ENCODE peak calls at places on chromosomes 3 and 15, in ten cellular contexts. V is lower lobe of right lung; T is sigmoid colon; F is breast epithelium; L is hepatocyte; W is right lobe of liver; X is CD8-positive, alpha-beta T cell; U is endothelial cell of umbilical vein; M is BE2C; D is esophagus squamous epithelium. K is an unnamed sample. For H3K4me1, H3K9me3 and H3K36me3, the result is how much of the 10 kb centered on the place peaks cover.

GRCh38 chr3:158846803-158847465 is 45.1 kb downstream of the MFSD1 start:
- DNase-seq in M (no peak), D (no peak), T (no peak), W (no peak), F (no peak), X (no peak), V (no peak), L (no peak), U (no peak), K (no peak)

GRCh38 chr15:31049122-31049521 is 52.4 kb downstream of the TRPM1 start:
- DNase-seq in X (no peak), V (no peak), T (no peak), L (no peak), W (no peak), M (no peak), U (no peak), F (no peak), D (no peak), K (no peak)

GRCh38 chr3:122258757-122259371 is 66.2 kb upstream of the CSTA start:
- DNase-seq in U (peak), T (no peak), W (peak), V (peak), L (peak), X (peak), M (peak), D (peak), F (peak), K (peak)

GRCh38 chr3:113211370-113212154 is at the start of gene BOC:
- DNase-seq in V (peak), M (peak), D (no peak), L (peak), W (no peak), T (peak), X (no peak), U (peak), F (no peak), K (peak)

GRCh38 chr3:63954182-63954581 is 42.0 kb upstream of the SCAANT1 start:
- DNase-seq in M (no peak), W (no peak), X (no peak), F (no peak), V (no peak), T (no peak), L (no peak), U (no peak), D (no peak), K (no peak)

GRCh38 chr3:90010341-90010740 is 902.9 kb downstream of the EPHA3 start:
- DNase-seq in X (no peak), W (no peak), V (no peak), F (no peak), T (no peak), U (no peak), D (no peak), L (no peak), M (no peak), K (peak)

GRCh38 chr3:173411288-173412064 is 13.9 kb downstream of the NLGN1 start:
- DNase-seq in T (no peak), D (no peak), X (no peak), F (no peak), U (peak), M (peak), W (no peak), L (peak), V (peak), K (peak)

GRCh38 chr3:115475178-115476041 is 147.9 kb upstream of the GAP43 start:
- DNase-seq in U (no peak), V (no peak), X (no peak), D (no peak), M (no peak), F (no peak), L (no peak), T (no peak), W (no peak), K (no peak)

GRCh38 chr3:69997486-69998307 is 1.8 kb upstream of the SAMMSON start:
- DNase-seq in X (no peak), T (no peak), W (no peak), V (no peak), F (no peak), L (no peak), D (no peak), M (peak), U (no peak), K (peak)

GRCh38 chr15:82139823-82140268 is 94.0 kb upstream of the MEX3B start:
- DNase-seq in M (no peak), W (no peak), F (no peak), V (no peak), T (no peak), U (peak), D (no peak), L (peak), X (no peak), K (peak)

GRCh38 chr3:196186661-196187573 is 24.3 kb downstream of the ZDHHC19 start:
- DNase-seq in U (no peak), X (no peak), T (no peak), F (no peak), M (peak), D (no peak), V (no peak), L (no peak), W (no peak), K (peak)

GRCh38 chr15:98561169-98561941 is 87.0 kb upstream of the IGF1R start:
- DNase-seq in U (no peak), D (no peak), T (no peak), M (no peak), L (no peak), W (no peak), X (no peak), F (no peak), V (no peak), K (no peak)

GRCh38 chr3:50319872-50320625 is 2.5 kb downstream of the HYAL2 start:
- DNase-seq in W (no peak), L (no peak), X (no peak), T (no peak), U (peak), M (no peak), D (no peak), V (no peak), F (no peak), K (no peak)

GRCh38 chr3:77014236-77014635 is 25.7 kb upstream of the ROBO2 start:
- DNase-seq in L (no peak), F (no peak), U (no peak), M (no peak), W (no peak), T (no peak), V (no peak), X (no peak), D (no peak), K (no peak)

GRCh38 chr15:66252411-66253295 is 897 bp downstream of the MEGF11 start:
- DNase-seq in X (peak), U (peak), F (no peak), T (peak), W (peak), D (no peak), V (peak), L (peak), M (peak), K (peak)

GRCh38 chr15:81752149-81752942 is 293.5 kb downstream of the MEX3B start:
- DNase-seq in X (no peak), W (peak), D (no peak), T (peak), L (peak), V (no peak), U (peak), F (peak), M (peak), K (peak)

DNA sequence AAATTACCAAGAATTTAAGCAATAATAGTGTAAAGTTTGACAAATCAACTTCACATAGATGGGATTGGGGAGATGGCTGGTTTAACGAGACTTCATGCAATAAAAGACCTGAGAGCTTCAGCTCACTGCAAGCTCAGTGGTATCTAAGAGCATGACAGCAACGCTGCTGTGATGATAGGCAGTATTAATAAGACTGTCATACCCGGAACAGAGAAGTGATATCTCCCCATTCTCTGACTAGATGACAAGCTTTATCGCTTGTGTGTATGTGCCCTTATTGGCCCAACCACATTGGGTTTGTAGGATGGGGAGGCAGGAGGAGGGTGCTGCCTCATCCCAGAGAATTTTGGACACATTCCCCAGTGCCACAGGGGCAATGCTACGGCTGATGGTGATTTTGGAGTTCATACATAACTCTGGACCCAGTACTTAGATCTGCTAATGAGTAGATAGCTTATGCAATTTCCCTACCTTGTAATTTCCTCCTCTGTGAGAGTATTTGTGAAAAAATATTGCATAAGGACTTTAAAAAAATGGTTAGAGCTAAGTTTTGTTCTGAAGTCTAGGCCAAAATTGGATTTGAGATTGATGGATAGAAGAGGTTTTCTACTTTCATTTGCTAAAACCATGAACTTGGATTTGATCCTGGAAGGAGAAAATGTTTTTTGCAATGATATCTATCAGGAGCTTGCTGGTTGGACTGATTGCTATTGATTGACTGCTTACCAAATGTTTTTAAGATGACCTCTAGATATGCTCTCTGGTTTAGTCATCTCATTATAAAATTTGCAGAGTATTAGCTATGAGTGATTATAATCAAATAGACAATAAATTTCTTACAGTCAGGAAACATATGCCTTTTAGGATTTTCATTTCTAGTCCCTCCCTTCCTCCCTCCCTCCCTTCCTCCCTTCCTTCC is 14.0 kb upstream of the TMEM212 start:
- DNase-seq in V (no peak), D (no peak), L (no peak), X (no peak), M (no peak), T (no peak), W (no peak), F (no peak), U (peak), K (no peak)
- H3K4me1 ChIP-seq in V (under half), D (under half), L (under half), X (under half), M (under half), T (under half), W (under half), F (under half), U (half or more), K (under half)

GRCh38 chr3:177098551-177098950 is 98.7 kb downstream of the TBL1XR1 start:
- DNase-seq in U (no peak), V (no peak), T (no peak), F (no peak), D (no peak), X (no peak), W (no peak), L (no peak), M (no peak), K (no peak)
- H3K9me3 ChIP-seq in U (under half), V (under half), T (under half), F (under half), D (under half), X (under half), W (under half), L (under half), M (under half), K (under half)

GRCh38 chr3:42094992-42095391 is 3.8 kb downstream of the TRAK1 start:
- DNase-seq in W (no peak), D (no peak), M (peak), X (no peak), V (no peak), U (no peak), L (no peak), F (no peak), T (no peak), K (no peak)
- H3K36me3 ChIP-seq in W (under half), D (under half), M (under half), X (under half), V (under half), U (under half), L (under half), F (under half), T (under half), K (under half)

GRCh38 chr3:13537244-13537921 is 11.5 kb upstream of the FBLN2 start:
- DNase-seq in D (no peak), M (no peak), X (no peak), L (no peak), W (no peak), T (no peak), V (no peak), F (no peak), U (no peak), K (no peak)

GRCh38 chr3:13537926-13538325 is 11.0 kb upstream of the FBLN2 start:
- DNase-seq in W (no peak), F (no peak), U (no peak), X (no peak), M (no peak), V (no peak), D (no peak), L (no peak), T (peak), K (no peak)

GRCh38 chr3:13535526-13535875 is 13.4 kb upstream of the FBLN2 start:
- DNase-seq in X (no peak), L (no peak), T (no peak), V (no peak), M (no peak), F (no peak), U (no peak), W (no peak), D (no peak), K (no peak)

GRCh38 chr3:13535905-13536304 is 13.0 kb upstream of the FBLN2 start:
- DNase-seq in M (no peak), U (no peak), W (no peak), L (no peak), D (no peak), F (no peak), X (no peak), V (no peak), T (peak), K (no peak)

GRCh38 chr3:13536832-13537231 is 12.1 kb upstream of the FBLN2 start:
- DNase-seq in D (no peak), X (no peak), F (no peak), U (no peak), M (no peak), V (no peak), W (no peak), T (no peak), L (no peak), K (no peak)
- H3K4me1 ChIP-seq in D (under half), X (under half), F (under half), U (under half), M (under half), V (under half), W (under half), T (under half), L (under half), K (under half)

DNA sequence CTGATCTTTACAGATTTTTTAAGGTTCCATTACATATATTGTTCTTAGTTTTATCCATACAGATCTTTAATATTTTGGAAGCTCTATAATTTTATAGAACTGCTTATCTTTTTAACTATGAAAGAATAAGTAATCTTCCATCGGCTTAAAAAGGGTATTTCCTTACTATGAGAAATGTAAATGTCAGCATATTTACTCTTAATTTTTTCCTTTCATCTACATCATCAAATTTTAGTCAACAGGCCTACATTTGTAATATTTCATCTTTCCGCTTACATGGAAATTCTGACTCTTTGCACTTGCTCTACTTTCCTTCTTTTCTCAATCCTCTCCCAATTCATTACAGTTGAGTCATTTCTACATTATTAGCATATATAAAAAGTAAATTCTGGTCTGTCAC is 111.3 kb upstream of the GOLGA6L6 start:
- DNase-seq in X (no peak), M (no peak), T (no peak), W (no peak), F (no peak), L (no peak), U (no peak), D (no peak), V (no peak), K (no peak)
- H3K9me3 ChIP-seq in X (under half), M (under half), T (under half), W (under half), F (under half), L (under half), U (under half), D (under half), V (under half), K (under half)

GRCh38 chr15:80557441-80558234 is 137.5 kb upstream of the ABHD17C start:
- DNase-seq in D (no peak), L (no peak), V (no peak), F (no peak), U (no peak), W (no peak), T (no peak), M (no peak), X (no peak), K (no peak)

GRCh38 chr15:80550910-80551265 is 144.2 kb upstream of the ABHD17C start:
- DNase-seq in W (no peak), F (no peak), X (no peak), V (no peak), L (no peak), M (no peak), U (peak), D (no peak), T (no peak), K (no peak)

GRCh38 chr15:80551348-80551747 is 143.8 kb upstream of the ABHD17C start:
- DNase-seq in F (no peak), X (no peak), L (no peak), W (no peak), D (no peak), T (no peak), U (no peak), M (no peak), V (no peak), K (no peak)

GRCh38 chr15:80556694-80557367 is 138.3 kb upstream of the ABHD17C start:
- DNase-seq in F (no peak), L (no peak), W (no peak), U (no peak), V (peak), X (no peak), M (no peak), D (no peak), T (no peak), K (no peak)

DNA sequence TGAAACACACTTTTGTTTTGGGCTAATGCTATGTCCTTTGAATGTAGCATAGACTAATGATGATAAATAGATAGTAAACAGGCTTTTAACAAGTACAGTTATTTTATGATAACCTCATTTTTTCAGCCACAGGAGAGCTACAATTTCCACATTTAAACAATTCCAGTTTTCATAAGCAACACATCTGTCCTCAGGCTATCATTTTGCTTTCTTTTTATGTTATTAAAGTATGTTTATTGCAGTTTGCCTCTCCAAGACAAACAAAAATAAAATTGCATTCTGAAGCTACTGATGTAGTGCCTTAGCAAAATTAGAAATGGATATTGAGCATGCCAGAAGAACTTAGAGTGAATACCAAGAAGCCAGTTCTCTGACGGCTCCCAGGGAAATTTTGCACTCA is 140.6 kb upstream of the ABHD17C start:
- DNase-seq in F (no peak), W (no peak), M (no peak), U (no peak), L (no peak), T (no peak), D (no peak), X (no peak), V (no peak), K (no peak)
- H3K36me3 ChIP-seq in F (under half), W (under half), M (under half), U (under half), L (under half), T (under half), D (under half), X (under half), V (under half), K (under half)

DNA sequence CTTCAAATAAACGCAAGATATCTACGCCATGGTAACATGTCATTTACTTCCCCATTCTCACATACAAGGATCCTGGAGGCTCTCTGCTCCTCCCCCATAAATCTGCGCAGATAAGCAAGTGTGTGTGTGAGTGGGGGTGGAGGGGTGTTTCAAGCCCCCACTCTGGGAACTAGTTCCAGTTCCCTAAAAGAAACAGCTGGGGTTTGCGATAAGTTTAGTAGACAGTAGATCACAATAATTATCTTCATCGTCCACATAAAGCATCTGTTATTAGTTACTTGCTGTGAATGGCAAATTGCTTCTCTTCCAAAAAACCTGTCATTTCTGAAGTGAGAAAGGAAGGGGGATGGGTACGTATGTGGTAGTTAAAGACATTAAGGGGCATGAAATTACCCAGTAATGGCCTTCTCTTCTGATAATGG is 79.8 kb downstream of the RBPMS2 start:
- DNase-seq in F (no peak), L (no peak), X (no peak), T (no peak), W (no peak), V (no peak), U (no peak), M (no peak), D (no peak), K (no peak)
- H3K4me1 ChIP-seq in F (under half), L (under half), X (under half), T (half or more), W (half or more), V (half or more), U (under half), M (under half), D (under half), K (under half)

GRCh38 chr3:49219132-49219531 is 47.7 kb downstream of the KLHDC8B start:
- DNase-seq in L (no peak), W (no peak), F (no peak), D (no peak), X (no peak), T (no peak), M (no peak), V (no peak), U (no peak), K (no peak)
- H3K9me3 ChIP-seq in L (under half), W (under half), F (under half), D (under half), X (under half), T (under half), M (under half), V (under half), U (under half), K (under half)